ENCODE peak calls at places on chromosomes 16 and 17, in five cellular contexts. M is left ventricle myocardium inferior, F is cardiac muscle cell, O is neuronal stem cell, L is uterus. Y is an unnamed sample. For H3K4me1, the result is how much of the 10 kb centered on the place peaks cover.

GRCh38 chr16:19997264-19997663 is 76.4 kb downstream of the GPR139 start:
- DNase-seq in L (no peak), O (no peak), M (no peak), F (no peak), Y (no peak)

GRCh38 chr17:33972756-33973155 is 282.3 kb upstream of the CCL2 start:
- DNase-seq in F (no peak), L (no peak), O (no peak), M (no peak), Y (no peak)

GRCh38 chr17:49959183-49959935 is 9.6 kb upstream of the DLX4 start:
- DNase-seq in L (no peak), F (no peak), O (no peak), M (no peak), Y (no peak)

GRCh38 chr17:17182601-17183136 is 23.5 kb downstream of the PLD6 start:
- DNase-seq in L (no peak), O (no peak), F (no peak), M (no peak), Y (no peak)

GRCh38 chr16:4426021-4426684 is 485 bp downstream of the DNAJA3 start:
- DNase-seq in L (no peak), M (no peak), O (no peak), F (peak), Y (no peak)

GRCh38 chr17:55430531-55431228 is 9.0 kb upstream of the MMD start:
- DNase-seq in F (no peak), M (no peak), O (no peak), L (no peak), Y (no peak)

GRCh38 chr17:17739388-17740066 is 58.3 kb downstream of the RAI1 start:
- DNase-seq in O (no peak), M (no peak), F (peak), L (peak), Y (no peak)

GRCh38 chr16:22934786-22935185 is 120.8 kb downstream of the HS3ST2 start:
- DNase-seq in F (no peak), O (no peak), M (no peak), L (no peak), Y (no peak)

GRCh38 chr17:77061711-77062110 is 79.1 kb upstream of the SEC14L1 start:
- DNase-seq in L (peak), M (no peak), F (no peak), O (no peak), Y (no peak)

GRCh38 chr16:88320947-88321634 is 61.7 kb upstream of the ZNF469 start:
- DNase-seq in F (no peak), M (no peak), L (no peak), O (no peak), Y (no peak)

GRCh38 chr16:67675579-67675935 is 8.9 kb downstream of the C16orf86 start:
- DNase-seq in M (no peak), L (no peak), F (no peak), O (no peak), Y (no peak)

GRCh38 chr17:2042355-2042929 is 620 bp downstream of the OVCA2 start:
- DNase-seq in L (no peak), M (no peak), F (peak), O (no peak), Y (no peak)

GRCh38 chr17:27912989-27913388 is 19.8 kb upstream of the LYRM9 start:
- DNase-seq in F (no peak), O (no peak), M (no peak), L (no peak), Y (no peak)

GRCh38 chr17:57985675-57985974 is 2.4 kb downstream of the VEZF1 start:
- DNase-seq in M (no peak), O (no peak), L (no peak), F (no peak), Y (no peak)

GRCh38 chr16:14364386-14365199 is 265.5 kb downstream of the PARN start:
- DNase-seq in M (no peak), L (no peak), O (no peak), F (peak), Y (no peak)

GRCh38 chr17:19448341-19449268 is 37.6 kb downstream of the RNF112 start:
- DNase-seq in L (peak), M (no peak), F (peak), O (no peak), Y (peak)

GRCh38 chr17:65850486-65850885 is 289.0 kb upstream of the AXIN2 start:
- DNase-seq in F (peak), O (no peak), M (no peak), L (no peak), Y (no peak)

GRCh38 chr16:2447920-2448583 is 11.9 kb upstream of the TEDC2 start:
- DNase-seq in M (no peak), O (no peak), L (no peak), F (peak), Y (no peak)

GRCh38 chr17:15972497-15972951 is 27.0 kb downstream of the ZSWIM7 start:
- DNase-seq in M (no peak), L (no peak), F (peak), O (no peak), Y (no peak)

GRCh38 chr16:66382171-66382965 is 15.9 kb downstream of the CDH5 start:
- DNase-seq in O (no peak), L (peak), M (no peak), F (peak), Y (no peak)

GRCh38 chr17:29931253-29931932 is 1.4 kb upstream of the SSH2 start:
- DNase-seq in F (peak), O (peak), L (peak), M (peak), Y (peak)

GRCh38 chr17:6452471-6453266 is 8.4 kb downstream of the PIMREG start:
- DNase-seq in L (no peak), O (no peak), M (no peak), F (no peak), Y (no peak)

GRCh38 chr16:15708096-15708495 is 58.1 kb downstream of the NDE1 start:
- DNase-seq in O (no peak), M (no peak), F (peak), L (no peak), Y (no peak)

GRCh38 chr17:32349503-32349853 is 479 bp upstream of the ZNF207 start:
- DNase-seq in F (peak), M (no peak), O (no peak), L (no peak), Y (peak)

GRCh38 chr16:85360323-85361277 is 248.3 kb upstream of the CIBAR2 start:
- DNase-seq in L (no peak), F (no peak), O (no peak), M (no peak), Y (peak)

GRCh38 chr16:84608281-84608680 is 9.6 kb downstream of the COTL1 start:
- DNase-seq in O (no peak), L (no peak), M (no peak), F (no peak), Y (no peak)

GRCh38 chr17:64236827-64237403 is 26.1 kb downstream of the TEX2 start:
- DNase-seq in O (no peak), F (no peak), L (no peak), M (no peak), Y (no peak)
- H3K4me3 ChIP-seq in O (no peak), F (no peak), L (no peak), M (no peak), Y (no peak)

GRCh38 chr17:38562903-38563302 is 42.8 kb downstream of the SRCIN1 start:
- DNase-seq in F (no peak), L (no peak), O (no peak), M (no peak), Y (no peak)
- H3K4me1 ChIP-seq in F (under half), L (under half), O (under half), M (under half), Y (under half)

GRCh38 chr16:57373117-57373947 is 1.0 kb downstream of the CX3CL1 start:
- DNase-seq in M (no peak), L (no peak), F (no peak), O (no peak), Y (no peak)
- H3K4me3 ChIP-seq in M (peak), L (peak), F (no peak), O (peak), Y (peak)

DNA sequence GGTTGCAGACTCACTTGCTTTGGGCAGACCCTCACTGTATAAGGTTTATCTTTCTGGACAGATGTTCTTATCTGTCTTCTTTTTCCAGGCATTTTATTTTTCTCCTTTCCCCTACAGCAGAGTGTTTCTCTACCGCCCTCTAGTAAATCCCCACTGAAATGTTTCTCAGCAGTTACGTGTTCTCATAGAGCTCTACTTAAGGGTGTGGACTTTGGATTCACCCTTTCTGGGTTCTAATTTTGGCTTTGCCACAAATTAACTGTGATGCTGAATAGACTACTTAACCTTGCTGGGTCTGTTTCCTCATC is 2.0 kb downstream of the ADAT1 start:
- DNase-seq in O (no peak), M (no peak), F (peak), L (no peak), Y (no peak)
- H3K4me1 ChIP-seq in O (under half), M (under half), F (under half), L (under half), Y (under half)

GRCh38 chr17:82021728-82022309 is 859 bp downstream of the CENPX start:
- DNase-seq in O (no peak), F (no peak), M (no peak), L (no peak), Y (no peak)
- H3K4me3 ChIP-seq in O (peak), F (peak), M (peak), L (peak), Y (peak)

GRCh38 chr16:31110106-31111034 is 2.2 kb downstream of the BCKDK start:
- DNase-seq in F (no peak), L (no peak), M (no peak), O (no peak), Y (no peak)
- H3K4me1 ChIP-seq in F (under half), L (under half), M (half or more), O (under half), Y (under half)

DNA sequence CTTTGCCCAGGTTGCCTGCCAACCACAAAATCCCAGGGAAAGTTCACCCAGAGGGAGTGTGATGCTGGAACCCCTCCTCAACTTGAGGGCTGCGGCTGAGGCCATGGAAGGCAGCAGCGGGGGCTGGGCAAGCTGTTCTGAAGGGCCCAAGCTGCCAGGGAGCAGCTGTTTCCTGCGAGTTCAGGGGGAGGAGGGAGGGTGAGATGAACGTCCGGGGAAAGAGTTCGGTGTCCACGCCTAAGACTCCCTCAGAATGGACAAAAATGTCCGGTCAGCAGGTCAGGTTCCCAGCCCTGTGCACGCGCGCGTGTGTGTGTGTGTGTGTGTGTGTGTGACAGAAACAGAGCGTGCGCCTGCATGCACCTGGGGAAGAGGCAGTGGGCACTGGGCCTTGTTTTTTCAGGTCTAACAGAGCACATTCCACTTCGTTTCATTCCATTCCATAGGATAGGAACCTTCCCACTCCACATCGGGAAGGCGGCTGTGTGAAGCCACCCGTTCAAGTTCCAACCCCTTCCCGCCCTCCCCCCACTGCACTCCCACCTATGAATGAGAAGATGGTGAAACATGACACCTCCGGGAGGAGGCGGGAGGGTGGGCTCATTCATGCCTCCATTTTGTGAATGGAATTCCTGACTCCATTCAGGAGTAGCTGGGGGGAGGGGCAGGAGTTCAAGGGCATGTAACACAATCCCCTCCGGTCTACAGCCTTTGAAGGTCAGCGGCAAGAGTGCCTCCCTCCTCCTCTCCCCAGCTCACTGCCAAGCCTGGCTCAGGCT is 15.6 kb downstream of the ETV4 start:
- DNase-seq in O (peak), M (peak), L (peak), F (peak), Y (peak)
- H3K4me3 ChIP-seq in O (peak), M (peak), L (no peak), F (no peak), Y (no peak)

DNA sequence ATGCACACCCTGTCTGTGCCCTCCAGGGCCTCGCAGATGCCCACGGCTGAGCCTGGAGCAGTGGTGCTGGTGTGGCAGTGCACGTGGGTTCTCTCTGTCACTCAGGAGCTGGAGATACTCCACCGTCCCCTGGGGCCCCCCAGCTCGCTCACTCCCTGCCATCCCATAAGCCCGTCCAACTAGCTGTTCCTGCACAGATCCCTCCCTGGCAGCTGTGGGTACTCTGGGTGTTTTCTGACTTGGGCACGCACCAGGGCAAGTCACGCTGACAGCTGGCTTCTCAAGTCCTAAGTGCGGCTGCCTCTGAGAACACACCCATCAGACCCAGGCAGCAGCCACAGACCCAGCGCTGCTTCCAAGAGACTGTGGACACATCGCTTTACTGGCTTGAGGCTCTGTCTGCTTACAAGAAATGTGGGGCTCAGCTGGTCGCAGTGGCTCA is 25.4 kb upstream of the ITGB4 start:
- DNase-seq in F (no peak), O (no peak), M (peak), L (no peak), Y (peak)
- H3K4me1 ChIP-seq in F (under half), O (under half), M (half or more), L (under half), Y (half or more)

GRCh38 chr17:7888184-7888920 is at the start of gene CHD3:
- DNase-seq in L (no peak), F (peak), M (no peak), O (no peak), Y (peak)
- H3K4me3 ChIP-seq in L (peak), F (peak), M (peak), O (peak), Y (peak)